ENCODE peak calls at places on chromosome 22, in seven cellular contexts. L is Calu3; Q is NB4; C is A549; X is stimulated activated CD4-positive, alpha-beta T cell treated with anti-CD3 and anti-CD28 coated beads, Interleukin-4, amount 100 ng/mL, for 48 hours; K is stimulated activated CD8-positive, alpha-beta memory T cell treated with anti-CD3 and anti-CD28 coated beads, Interleukin-2, amount 100 ng/mL, for 48 hours; J is SK-MEL-5. Y is an unnamed sample.

GRCh38 chr22:26666035-26666338 is 8.6 kb downstream of the MIAT start:
- DNase-seq in X (no peak), Q (no peak), J (no peak), L (no peak), K (no peak), C (no peak), Y (no peak)

GRCh38 chr22:45217806-45218205 is 22.9 kb downstream of the KIAA0930 start:
- DNase-seq in K (no peak), C (no peak), L (no peak), X (no peak), J (no peak), Q (no peak), Y (no peak)

GRCh38 chr22:19126309-19126666 is 4.1 kb upstream of the DGCR2 start:
- DNase-seq in Q (no peak), J (no peak), L (no peak), X (no peak), K (no peak), C (no peak), Y (no peak)

GRCh38 chr22:45757068-45757467 is 85.4 kb downstream of the ATXN10 start:
- DNase-seq in X (no peak), J (no peak), C (no peak), Q (no peak), L (no peak), K (no peak), Y (no peak)

GRCh38 chr22:24039046-24039445 is 27.9 kb downstream of the CABIN1 start:
- DNase-seq in K (no peak), Q (no peak), C (no peak), L (no peak), J (no peak), X (no peak), Y (no peak)

GRCh38 chr22:23820748-23821211 is 18.0 kb downstream of the DERL3 start:
- DNase-seq in Q (peak), C (no peak), K (no peak), L (no peak), J (no peak), X (no peak), Y (no peak)

GRCh38 chr22:24728790-24729637 is 45.5 kb downstream of the PIWIL3 start:
- DNase-seq in Q (peak), C (no peak), L (no peak), J (no peak), K (no peak), X (no peak), Y (no peak)

GRCh38 chr22:20867179-20868099 is 8.6 kb downstream of the SNAP29 start:
- DNase-seq in L (peak), Q (peak), X (no peak), J (peak), C (no peak), K (no peak), Y (no peak)

GRCh38 chr22:24231706-24232105 is 13.2 kb downstream of the GGT5 start:
- DNase-seq in Q (no peak), X (no peak), C (no peak), J (no peak), K (no peak), L (no peak), Y (no peak)

GRCh38 chr22:36324414-36324813 is 63.4 kb downstream of the MYH9 start:
- DNase-seq in C (no peak), L (no peak), Q (no peak), X (no peak), J (no peak), K (no peak), Y (no peak)

GRCh38 chr22:46377566-46378498 is 42.3 kb downstream of the TRMU start:
- DNase-seq in Q (no peak), K (no peak), J (no peak), C (peak), X (no peak), L (peak), Y (peak)

GRCh38 chr22:26648011-26648497 is 9.3 kb upstream of the MIAT start:
- DNase-seq in L (no peak), X (no peak), C (no peak), J (no peak), Q (no peak), K (no peak), Y (no peak)

GRCh38 chr22:27800250-27801131 is 1.1 kb downstream of the MN1 start:
- DNase-seq in J (no peak), C (no peak), L (peak), Q (no peak), X (no peak), K (no peak), Y (no peak)

GRCh38 chr22:40310081-40310770 is 36.1 kb upstream of the ADSL start:
- DNase-seq in J (peak), K (no peak), L (no peak), C (no peak), Q (no peak), X (no peak), Y (no peak)